ENCODE peak calls at places on chromosomes 12 and 14, in eight cellular contexts. U, T, F, G, E, D, Q and O are unnamed samples.

GRCh38 chr14:54866588-54866987 is 36.0 kb downstream of the GCH1 start:
- DNase-seq in U (no peak), T (peak; percentile 35), F (no peak), G (no peak), E (peak; percentile 33), D (no peak), Q (peak; percentile 4), O (no peak)

GRCh38 chr14:73633517-73634332 is 11.1 kb upstream of the DNAL1 start:
- DNase-seq in U (peak; percentile 81), T (peak; percentile 81), F (peak; percentile 75), G (no peak), E (peak; percentile 71), D (peak; percentile 63), Q (peak; percentile 59), O (peak; percentile 47)

GRCh38 chr12:112352921-112353320 is 29.3 kb downstream of the HECTD4 start:
- DNase-seq in U (no peak), T (no peak), F (no peak), G (no peak), E (no peak), D (no peak), Q (no peak), O (no peak)

GRCh38 chr14:92308676-92309075 is 14.3 kb upstream of the SLC24A4 start:
- DNase-seq in U (no peak), T (no peak), F (no peak), G (no peak), E (no peak), D (no peak), Q (no peak), O (no peak)

GRCh38 chr14:61322011-61322798 is 826 bp downstream of the PRKCH start:
- DNase-seq in U (peak; percentile 61), T (no peak), F (peak; percentile 15), G (no peak), E (no peak), D (peak; percentile 38), Q (no peak), O (no peak)

GRCh38 chr14:24292118-24292807 is 7.3 kb downstream of the DHRS1 start:
- DNase-seq in U (no peak), T (no peak), F (no peak), G (no peak), E (no peak), D (no peak), Q (no peak), O (no peak)

GRCh38 chr12:26097046-26097878 is 27.6 kb downstream of the BHLHE41 start:
- DNase-seq in U (peak; percentile 84), T (peak; percentile 88), F (peak; percentile 81), G (peak; percentile 53), E (peak; percentile 76), D (peak; percentile 80), Q (peak; percentile 49), O (peak; percentile 64)

GRCh38 chr12:52942056-52942913 is 6.6 kb upstream of the KRT18 start:
- DNase-seq in U (peak; percentile 50), T (no peak), F (no peak), G (no peak), E (no peak), D (no peak), Q (no peak), O (no peak)

GRCh38 chr14:24456980-24457379 is 14.4 kb upstream of the SDR39U1 start:
- DNase-seq in U (no peak), T (peak; percentile 18), F (no peak), G (no peak), E (no peak), D (no peak), Q (no peak), O (no peak)

DNA sequence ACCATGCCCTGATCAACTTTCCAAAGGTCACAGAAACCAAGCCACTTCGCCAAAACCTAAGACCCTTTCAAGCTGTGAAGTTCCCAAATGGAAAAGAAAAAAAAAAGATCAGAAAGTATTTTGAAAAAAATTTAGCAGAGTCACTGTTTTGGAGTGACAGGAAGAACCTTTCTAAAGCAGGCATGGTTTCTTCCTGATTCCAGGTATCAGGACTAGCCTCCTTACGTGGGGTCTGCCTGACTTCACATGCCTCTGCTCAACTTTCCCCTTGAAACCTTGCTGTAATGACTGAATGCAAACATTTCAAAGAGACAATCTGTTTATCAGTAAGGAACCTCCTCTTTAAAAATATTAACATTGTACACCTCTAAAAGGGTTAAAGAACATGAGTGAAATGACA is 9.5 kb downstream of the CORO1C start:
- DNase-seq in U (no peak), T (no peak), F (no peak), G (no peak), E (no peak), D (no peak), Q (no peak), O (no peak)
- H3K79me2 ChIP-seq in U (peaks cover 100% of the 10 kb centered on the region), T (peaks cover 96% of the 10 kb centered on the region), F (peaks cover 100% of the 10 kb centered on the region), G (peaks cover 92% of the 10 kb centered on the region), E (peaks cover 98% of the 10 kb centered on the region), D (peaks cover 26% of the 10 kb centered on the region), Q (peaks cover 94% of the 10 kb centered on the region), O (peaks cover 99% of the 10 kb centered on the region)

GRCh38 chr12:125203145-125203765 is 138.0 kb downstream of the AACS start:
- DNase-seq in U (no peak), T (peak; percentile 39), F (no peak), G (no peak), E (peak; percentile 8), D (no peak), Q (peak; percentile 9), O (no peak)

GRCh38 chr12:125197326-125197725 is 132.1 kb downstream of the AACS start:
- DNase-seq in U (no peak), T (no peak), F (no peak), G (no peak), E (no peak), D (no peak), Q (no peak), O (no peak)

GRCh38 chr12:125198647-125199046 is 133.4 kb downstream of the AACS start:
- DNase-seq in U (no peak), T (no peak), F (peak; percentile 51), G (no peak), E (no peak), D (no peak), Q (no peak), O (no peak)

GRCh38 chr12:125202421-125202820 is 137.2 kb downstream of the AACS start:
- DNase-seq in U (no peak), T (no peak), F (no peak), G (no peak), E (no peak), D (no peak), Q (no peak), O (no peak)

DNA sequence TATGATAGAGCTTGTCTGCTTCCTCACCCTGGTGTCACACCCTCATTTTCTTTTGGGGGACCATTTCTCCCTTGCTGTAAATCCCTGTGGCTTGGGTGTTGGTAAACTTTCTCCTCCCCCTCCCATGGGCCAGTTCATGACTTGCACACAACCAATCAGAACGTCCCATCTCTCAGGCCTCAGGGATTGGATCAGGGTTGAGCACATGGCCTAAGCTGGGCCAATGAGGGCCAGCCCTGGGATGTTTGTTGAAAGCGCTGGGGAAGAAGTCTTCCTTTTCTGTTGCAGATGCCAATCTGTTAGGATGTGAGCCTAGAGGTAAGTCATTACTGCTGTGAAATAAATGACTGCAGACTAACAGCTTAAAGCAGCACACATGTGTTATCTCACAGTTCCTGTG is 136.7 kb downstream of the AACS start:
- DNase-seq in U (no peak), T (no peak), F (no peak), G (no peak), E (no peak), D (no peak), Q (no peak), O (no peak)
- H3K79me2 ChIP-seq in U (no peaks in the 10 kb centered on the region), T (no peaks in the 10 kb centered on the region), F (no peaks in the 10 kb centered on the region), G (no peaks in the 10 kb centered on the region), E (no peaks in the 10 kb centered on the region), D (peaks cover 17% of the 10 kb centered on the region), Q (no peaks in the 10 kb centered on the region), O (no peaks in the 10 kb centered on the region)

GRCh38 chr12:13887774-13888388 is 93.5 kb downstream of the GRIN2B start:
- DNase-seq in U (peak; percentile 36), T (no peak), F (no peak), G (no peak), E (no peak), D (no peak), Q (no peak), O (no peak)

GRCh38 chr12:13891902-13892301 is 89.5 kb downstream of the GRIN2B start:
- DNase-seq in U (no peak), T (no peak), F (no peak), G (no peak), E (no peak), D (no peak), Q (no peak), O (no peak)

DNA sequence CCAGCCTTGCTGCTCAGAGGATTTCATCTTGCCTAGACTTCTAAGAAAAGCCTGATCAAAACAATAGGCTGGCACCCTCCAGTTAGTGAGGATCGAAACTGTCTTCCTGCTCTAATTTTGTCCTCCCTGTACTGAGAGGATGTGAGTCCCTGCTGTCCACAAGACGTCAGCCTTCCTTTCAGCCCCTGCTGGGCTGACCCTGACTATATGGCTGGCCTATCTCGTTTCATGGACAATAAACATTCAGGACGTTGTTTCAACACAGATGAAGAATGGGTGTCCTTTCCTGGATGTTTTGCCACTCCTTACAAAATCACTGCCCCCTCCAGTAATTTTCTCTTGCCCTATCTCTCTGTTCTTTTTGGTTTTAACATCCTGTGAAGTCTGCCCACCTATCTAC is 91.5 kb downstream of the GRIN2B start:
- DNase-seq in U (no peak), T (no peak), F (no peak), G (no peak), E (no peak), D (no peak), Q (no peak), O (no peak)
- H3K79me2 ChIP-seq in U (no peaks in the 10 kb centered on the region), T (no peaks in the 10 kb centered on the region), F (no peaks in the 10 kb centered on the region), G (no peaks in the 10 kb centered on the region), E (no peaks in the 10 kb centered on the region), D (no peaks in the 10 kb centered on the region), Q (no peaks in the 10 kb centered on the region), O (no peaks in the 10 kb centered on the region)

GRCh38 chr12:45727301-45727993 is 2.1 kb upstream of the ARID2 start:
- DNase-seq in U (peak; percentile 97), T (peak; percentile 96), F (peak; percentile 99), G (peak; percentile 97), E (peak; percentile 97), D (peak; percentile 97), Q (peak; percentile 94), O (peak; percentile 98)

GRCh38 chr12:45726594-45727300 is 2.8 kb upstream of the ARID2 start:
- DNase-seq in U (peak; percentile 60), T (peak; percentile 78), F (peak; percentile 59), G (no peak), E (no peak), D (peak; percentile 48), Q (peak; percentile 9), O (peak; percentile 28)

GRCh38 chr12:45729233-45730115 is at the start of gene ARID2:
- DNase-seq in U (peak; percentile 83), T (peak; percentile 78), F (peak; percentile 84), G (peak; percentile 38), E (peak; percentile 62), D (peak; percentile 63), Q (peak; percentile 14), O (peak; percentile 82)

GRCh38 chr12:45728625-45729232 is 777 bp upstream of the ARID2 start:
- DNase-seq in U (peak; percentile 97), T (peak; percentile 98), F (peak; percentile 99), G (peak; percentile 94), E (peak; percentile 97), D (peak; percentile 98), Q (peak; percentile 92), O (peak; percentile 97)

DNA sequence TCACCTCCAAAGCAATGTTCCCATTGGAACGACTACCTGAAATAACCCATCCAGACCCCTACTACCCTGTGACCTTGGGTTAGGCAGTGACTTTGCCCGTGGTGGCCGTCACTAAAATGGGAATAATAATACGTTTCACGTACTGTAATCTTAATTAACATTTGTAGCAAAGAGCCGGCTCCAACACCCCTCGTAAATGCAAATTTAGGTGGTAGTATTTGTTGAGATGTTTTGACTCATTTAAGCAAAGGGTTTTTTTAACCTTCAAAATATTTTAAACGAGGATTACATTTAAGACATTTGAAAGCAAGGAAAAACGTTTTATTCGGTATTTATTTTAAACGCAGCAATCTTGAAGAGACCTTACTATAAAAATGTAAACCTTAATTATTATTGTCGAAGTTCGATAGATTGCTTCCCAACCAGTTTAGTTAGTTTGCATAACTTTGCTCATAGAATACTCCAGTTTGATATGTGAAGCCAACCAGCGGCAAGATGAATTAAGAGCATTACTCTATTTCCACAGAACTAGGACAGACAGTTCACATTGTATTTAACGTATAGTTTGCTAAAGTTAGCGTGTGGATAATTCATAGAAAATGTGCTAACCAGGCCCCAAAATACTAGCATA is 1.4 kb upstream of the ARID2 start:
- DNase-seq in U (no peak), T (peak; percentile 58), F (no peak), G (no peak), E (no peak), D (no peak), Q (no peak), O (no peak)
- H3K79me2 ChIP-seq in U (peaks cover 56% of the 10 kb centered on the region), T (peaks cover 63% of the 10 kb centered on the region), F (peaks cover 75% of the 10 kb centered on the region), G (peaks cover 72% of the 10 kb centered on the region), E (peaks cover 52% of the 10 kb centered on the region), D (peaks cover 2% of the 10 kb centered on the region), Q (peaks cover 65% of the 10 kb centered on the region), O (peaks cover 74% of the 10 kb centered on the region)